ENCODE peak calls at places on chromosomes 6 and 20, in nine cellular contexts. K, C, D, A, B, X, U, R and N are unnamed samples.

GRCh38 chr6:76612818-76613452 is 540.5 kb upstream of the IMPG1 start:
- DNase-seq in K (no peak), B (no peak), X (no peak), U (no peak), A (no peak), C (no peak), R (no peak), D (no peak), N (no peak)

GRCh38 chr6:122666418-122666817 is 56.2 kb downstream of the PKIB start:
- DNase-seq in D (no peak), X (no peak), U (no peak), K (no peak), A (no peak), R (no peak), C (no peak), B (no peak), N (no peak)

GRCh38 chr6:159282351-159282750 is 113.2 kb downstream of the FNDC1 start:
- DNase-seq in D (no peak), X (no peak), B (no peak), U (no peak), R (no peak), C (no peak), A (no peak), K (no peak), N (no peak)

GRCh38 chr6:102841055-102841454 is 1447.5 kb downstream of the GRIK2 start:
- DNase-seq in U (no peak), R (no peak), B (no peak), C (no peak), K (no peak), D (no peak), A (no peak), X (no peak), N (no peak)

GRCh38 chr6:20644667-20645370 is 110.6 kb downstream of the CDKAL1 start:
- DNase-seq in K (no peak), D (no peak), B (peak; percentile 61), A (no peak), X (no peak), U (peak; percentile 56), C (no peak), R (no peak), N (no peak)

GRCh38 chr20:49538950-49539349 is 29.0 kb downstream of the PTGIS start:
- DNase-seq in K (no peak), D (no peak), B (no peak), X (no peak), C (no peak), U (no peak), A (no peak), R (no peak), N (no peak)

GRCh38 chr6:16361861-16362260 is 123.5 kb downstream of the GMPR start:
- DNase-seq in U (no peak), X (no peak), C (no peak), R (peak; percentile 69), K (no peak), A (no peak), D (no peak), B (no peak), N (peak; percentile 28)

GRCh38 chr6:13511913-13512717 is 24.7 kb upstream of the GFOD1 start:
- DNase-seq in D (no peak), B (no peak), U (no peak), C (no peak), K (peak; percentile 48), X (no peak), A (no peak), R (peak; percentile 40), N (no peak)

GRCh38 chr6:43984442-43985321 is 142.6 kb downstream of the MRPL14 start:
- DNase-seq in A (no peak), B (no peak), R (peak; percentile 15), X (no peak), U (no peak), D (no peak), C (no peak), K (no peak), N (no peak)

GRCh38 chr6:52399511-52400315 is 20.4 kb upstream of the EFHC1 start:
- DNase-seq in R (no peak), K (no peak), U (peak; percentile 49), X (no peak), A (no peak), D (no peak), C (peak; percentile 26), B (peak; percentile 33), N (no peak)

GRCh38 chr6:35663447-35664235 is 25.1 kb downstream of the FKBP5 start:
- DNase-seq in K (no peak), D (no peak), U (peak; percentile 80), X (no peak), C (no peak), R (no peak), A (peak; percentile 41), B (peak; percentile 82), N (no peak)

GRCh38 chr20:4014031-4014474 is 1.3 kb downstream of the RNF24 start:
- DNase-seq in U (peak; percentile 74), K (no peak), R (peak; percentile 55), C (peak; percentile 93), A (peak; percentile 47), D (peak; percentile 73), X (peak; percentile 83), B (peak; percentile 70), N (no peak)

GRCh38 chr6:65113581-65113980 is 593.4 kb downstream of the EYS start:
- DNase-seq in X (no peak), U (no peak), R (no peak), C (no peak), K (no peak), D (no peak), B (no peak), A (no peak), N (no peak)

GRCh38 chr6:163872335-163872734 is 457.8 kb downstream of the QKI start:
- DNase-seq in A (peak; percentile 84), U (peak; percentile 84), K (no peak), X (no peak), B (peak; percentile 97), D (no peak), C (peak; percentile 37), R (no peak), N (no peak)

GRCh38 chr6:130749402-130749801 is 77.8 kb upstream of the SMLR1 start:
- DNase-seq in U (no peak), D (no peak), C (no peak), A (no peak), B (no peak), K (no peak), X (no peak), R (no peak), N (no peak)

GRCh38 chr6:104943781-104944180 is 13.1 kb upstream of the LIN28B start:
- DNase-seq in B (no peak), C (no peak), A (no peak), K (no peak), R (no peak), U (peak; percentile 32), D (no peak), X (no peak), N (no peak)

GRCh38 chr6:104936766-104937535 is 20.0 kb upstream of the LIN28B start:
- DNase-seq in X (no peak), A (no peak), B (no peak), C (no peak), U (no peak), K (no peak), R (no peak), D (no peak), N (no peak)

GRCh38 chr6:104940881-104941693 is 15.8 kb upstream of the LIN28B start:
- DNase-seq in K (peak; percentile 34), D (no peak), X (no peak), A (no peak), B (peak; percentile 10), R (no peak), C (no peak), U (no peak), N (no peak)

GRCh38 chr6:104940238-104940880 is 16.5 kb upstream of the LIN28B start:
- DNase-seq in X (no peak), B (no peak), K (no peak), D (no peak), A (no peak), U (no peak), R (no peak), C (no peak), N (no peak)

GRCh38 chr6:104941694-104942177 is 15.2 kb upstream of the LIN28B start:
- DNase-seq in R (no peak), X (no peak), C (no peak), U (no peak), A (no peak), D (no peak), B (no peak), K (no peak), N (no peak)
- TF ChIP-seq CTCF in R (no peak), X (no peak), C (no peak), U (no peak), A (no peak), D (no peak), B (no peak), K (no peak), N (no peak)

DNA sequence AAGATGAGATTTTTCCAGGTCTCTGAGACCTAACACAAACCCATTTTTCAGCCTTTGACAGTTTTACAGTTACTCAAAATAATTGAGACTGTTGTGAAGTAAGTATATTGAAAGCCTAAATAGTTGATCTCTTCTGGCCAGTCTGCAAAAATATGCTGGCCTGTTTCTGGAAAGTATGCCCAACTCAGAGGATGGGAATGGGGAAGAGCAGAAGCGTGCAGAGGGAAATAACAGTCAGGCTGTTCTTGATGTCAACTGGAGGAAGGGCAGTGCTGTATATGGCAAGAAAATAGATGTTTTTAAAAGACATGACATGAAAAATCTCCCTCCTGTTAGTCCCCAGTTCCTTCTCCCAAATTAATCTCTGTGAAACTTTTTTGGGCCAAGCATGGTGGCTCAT is 3.8 kb downstream of the GID8 start:
- DNase-seq in A (no peak), X (no peak), K (no peak), C (no peak), B (no peak), D (no peak), R (no peak), U (no peak), N (no peak)
- H3K4me3 ChIP-seq in A (no peak overlapping the region), X (no peak overlapping the region), K (no peak overlapping the region), C (no peak overlapping the region), B (no peak overlapping the region), D (no peak overlapping the region), R (no peak overlapping the region), U (no peak overlapping the region), N (no peak overlapping the region)

DNA sequence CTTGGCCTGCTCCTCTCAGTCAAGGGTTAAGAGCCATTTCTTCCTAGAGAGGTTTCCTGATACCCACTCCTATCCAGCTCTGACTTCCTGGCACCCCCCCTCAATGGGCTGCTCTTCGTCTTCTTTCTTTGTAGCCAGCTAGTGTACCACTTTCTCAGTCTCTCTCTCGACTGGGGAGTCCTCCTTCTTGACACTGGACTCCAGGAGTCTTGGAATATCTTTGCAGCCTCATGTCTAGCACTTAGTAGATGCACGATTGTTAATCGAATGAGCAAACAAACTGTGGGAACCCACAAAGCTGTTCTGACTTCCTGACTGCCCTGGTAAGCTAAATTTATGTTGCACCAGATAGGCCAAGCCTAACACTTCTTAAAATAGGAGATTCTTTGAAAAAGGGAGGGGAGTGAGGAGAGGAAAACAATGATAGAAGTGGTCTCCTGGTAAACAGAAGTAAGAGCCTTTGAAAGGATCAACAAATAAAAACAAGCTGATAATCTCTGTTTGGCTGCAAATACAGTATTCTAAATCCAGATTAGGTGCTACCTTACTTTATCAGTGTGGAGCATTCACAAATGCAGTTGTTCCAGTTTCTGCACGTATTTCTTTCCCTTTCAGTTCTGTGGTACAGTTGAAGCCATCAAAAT is 160.1 kb upstream of the CITED2 start:
- DNase-seq in A (no peak), X (no peak), U (no peak), R (no peak), B (no peak), C (no peak), K (no peak), D (no peak), N (no peak)
- H3K27ac ChIP-seq in A (no peak overlapping the region), X (peak overlapping the region; percentile 40), U (no peak overlapping the region), R (peak overlapping the region; percentile 67), B (no peak overlapping the region), C (no peak overlapping the region), K (no peak overlapping the region), D (peak overlapping the region; percentile 84), N (peak overlapping the region; percentile 58)

GRCh38 chr20:63819224-63819917 is 11.7 kb downstream of the ZBTB46 start:
- DNase-seq in K (no peak), R (peak; percentile 51), B (no peak), U (peak; percentile 30), X (no peak), C (no peak), D (peak; percentile 40), A (no peak), N (no peak)
- TF ChIP-seq CTCF in K (peak; percentile 19), R (peak; percentile 54), B (peak; percentile 20), U (peak; percentile 58), X (no peak), C (peak; percentile 35), D (peak; percentile 39), A (peak; percentile 45), N (no peak)